ENCODE peak calls at places on chromosomes 6 and 20, in eight cellular contexts. One of them, this sample, is unnamed.

GRCh38 chr6:45626087-45626891 is 248.6 kb upstream of the SUPT3H start:
- DNase-seq in H1: no peak
- DNase-seq in PC-3: peak
- DNase-seq in GM23338: no peak
- DNase-seq in HCT116: no peak
- DNase-seq in DND-41: no peak
- DNase-seq in A673: peak
- DNase-seq in HepG2: no peak
- DNase-seq in this sample: no peak

GRCh38 chr20:34539756-34540155 is 18.8 kb upstream of the MAP1LC3A start:
- DNase-seq in HCT116: no peak
- DNase-seq in A673: no peak
- DNase-seq in PC-3: no peak
- DNase-seq in DND-41: no peak
- DNase-seq in HepG2: no peak
- DNase-seq in GM23338: no peak
- DNase-seq in H1: no peak
- DNase-seq in this sample: no peak

GRCh38 chr6:87944541-87944954 is 103.1 kb upstream of the SPACA1 start:
- DNase-seq in DND-41: no peak
- DNase-seq in A673: no peak
- DNase-seq in H1: no peak
- DNase-seq in HepG2: peak
- DNase-seq in HCT116: no peak
- DNase-seq in PC-3: peak
- DNase-seq in GM23338: peak
- DNase-seq in this sample: no peak

GRCh38 chr20:31859998-31860380 is 10.3 kb downstream of the DUSP15 start:
- DNase-seq in H1: no peak
- DNase-seq in PC-3: no peak
- DNase-seq in GM23338: no peak
- DNase-seq in DND-41: no peak
- DNase-seq in HCT116: no peak
- DNase-seq in A673: no peak
- DNase-seq in HepG2: no peak
- DNase-seq in this sample: no peak

GRCh38 chr20:12358006-12358654 is 440.4 kb downstream of the BTBD3 start:
- DNase-seq in HCT116: no peak
- DNase-seq in HepG2: no peak
- DNase-seq in H1: no peak
- DNase-seq in PC-3: peak
- DNase-seq in A673: peak
- DNase-seq in GM23338: peak
- DNase-seq in DND-41: no peak
- DNase-seq in this sample: peak

GRCh38 chr20:35395728-35396127 is 16.0 kb downstream of the UQCC1 start:
- DNase-seq in PC-3: no peak
- DNase-seq in GM23338: no peak
- DNase-seq in H1: no peak
- DNase-seq in A673: no peak
- DNase-seq in DND-41: no peak
- DNase-seq in HCT116: no peak
- DNase-seq in HepG2: no peak
- DNase-seq in this sample: no peak

GRCh38 chr6:16752206-16752867 is 8.9 kb downstream of the ATXN1 start:
- DNase-seq in HepG2: peak
- DNase-seq in DND-41: no peak
- DNase-seq in A673: peak
- DNase-seq in GM23338: no peak
- DNase-seq in HCT116: no peak
- DNase-seq in H1: no peak
- DNase-seq in PC-3: peak
- DNase-seq in this sample: no peak

GRCh38 chr6:2124260-2124709 is 121.1 kb downstream of the GMDS start:
- DNase-seq in HepG2: no peak
- DNase-seq in DND-41: no peak
- DNase-seq in HCT116: no peak
- DNase-seq in A673: no peak
- DNase-seq in PC-3: no peak
- DNase-seq in H1: no peak
- DNase-seq in GM23338: no peak
- DNase-seq in this sample: no peak

GRCh38 chr6:132511159-132511835 is 1.6 kb downstream of the STX7 start:
- DNase-seq in PC-3: no peak
- DNase-seq in A673: no peak
- DNase-seq in GM23338: no peak
- DNase-seq in DND-41: no peak
- DNase-seq in H1: no peak
- DNase-seq in HepG2: peak
- DNase-seq in HCT116: no peak
- DNase-seq in this sample: no peak

GRCh38 chr6:132505158-132505557 is 7.8 kb downstream of the STX7 start:
- DNase-seq in HCT116: no peak
- DNase-seq in H1: no peak
- DNase-seq in A673: no peak
- DNase-seq in PC-3: no peak
- DNase-seq in GM23338: no peak
- DNase-seq in DND-41: no peak
- DNase-seq in HepG2: no peak
- DNase-seq in this sample: no peak

GRCh38 chr6:132504757-132505156 is 8.2 kb downstream of the STX7 start:
- DNase-seq in PC-3: no peak
- DNase-seq in H1: no peak
- DNase-seq in A673: no peak
- DNase-seq in HCT116: no peak
- DNase-seq in HepG2: no peak
- DNase-seq in DND-41: no peak
- DNase-seq in GM23338: no peak
- DNase-seq in this sample: no peak

GRCh38 chr6:132506461-132506860 is 6.5 kb downstream of the STX7 start:
- DNase-seq in H1: no peak
- DNase-seq in PC-3: no peak
- DNase-seq in GM23338: no peak
- DNase-seq in HCT116: no peak
- DNase-seq in A673: no peak
- DNase-seq in DND-41: no peak
- DNase-seq in HepG2: no peak
- DNase-seq in this sample: no peak

GRCh38 chr6:132506869-132507813 is 5.8 kb downstream of the STX7 start:
- DNase-seq in HepG2: no peak
- DNase-seq in H1: no peak
- DNase-seq in HCT116: no peak
- DNase-seq in A673: no peak
- DNase-seq in DND-41: no peak
- DNase-seq in GM23338: no peak
- DNase-seq in PC-3: no peak
- DNase-seq in this sample: no peak
- H3K27ac ChIP-seq in HepG2: no peak
- H3K27ac ChIP-seq in H1: no peak
- H3K27ac ChIP-seq in HCT116: no peak
- H3K27ac ChIP-seq in A673: no peak
- H3K27ac ChIP-seq in DND-41: no peak
- H3K27ac ChIP-seq in GM23338: no peak
- H3K27ac ChIP-seq in PC-3: no peak
- H3K27ac ChIP-seq in this sample: no peak

GRCh38 chr20:52826321-52826720 is 145.8 kb upstream of the TSHZ2 start:
- DNase-seq in H1: no peak
- DNase-seq in DND-41: no peak
- DNase-seq in HepG2: no peak
- DNase-seq in A673: no peak
- DNase-seq in HCT116: no peak
- DNase-seq in PC-3: no peak
- DNase-seq in GM23338: no peak
- DNase-seq in this sample: no peak

GRCh38 chr20:52826722-52827121 is 145.4 kb upstream of the TSHZ2 start:
- DNase-seq in DND-41: no peak
- DNase-seq in A673: no peak
- DNase-seq in H1: no peak
- DNase-seq in HepG2: no peak
- DNase-seq in HCT116: no peak
- DNase-seq in PC-3: no peak
- DNase-seq in GM23338: no peak
- DNase-seq in this sample: no peak

GRCh38 chr20:52824494-52825216 is 147.5 kb upstream of the TSHZ2 start:
- DNase-seq in HCT116: no peak
- DNase-seq in DND-41: no peak
- DNase-seq in H1: no peak
- DNase-seq in A673: no peak
- DNase-seq in GM23338: no peak
- DNase-seq in PC-3: no peak
- DNase-seq in HepG2: no peak
- DNase-seq in this sample: peak

GRCh38 chr20:52823303-52823702 is 148.9 kb upstream of the TSHZ2 start:
- DNase-seq in DND-41: no peak
- DNase-seq in A673: no peak
- DNase-seq in PC-3: no peak
- DNase-seq in HCT116: no peak
- DNase-seq in H1: no peak
- DNase-seq in GM23338: no peak
- DNase-seq in HepG2: no peak
- DNase-seq in this sample: no peak

GRCh38 chr20:52820641-52821292 is 151.4 kb upstream of the TSHZ2 start:
- DNase-seq in DND-41: no peak
- DNase-seq in H1: no peak
- DNase-seq in HepG2: no peak
- DNase-seq in HCT116: no peak
- DNase-seq in A673: no peak
- DNase-seq in GM23338: no peak
- DNase-seq in PC-3: no peak
- DNase-seq in this sample: no peak
- TF ChIP-seq EZH2 in DND-41: no peak
- TF ChIP-seq EZH2 in H1: no peak
- TF ChIP-seq EZH2 in HepG2: no peak
- TF ChIP-seq EZH2 in HCT116: no peak
- TF ChIP-seq EZH2 in A673: no peak
- TF ChIP-seq EZH2 in GM23338: no peak
- TF ChIP-seq EZH2 in PC-3: no peak
- TF ChIP-seq EZH2 in this sample: no peak

GRCh38 chr6:99821164-99821563 is 172.9 kb downstream of the MCHR2 start:
- DNase-seq in GM23338: no peak
- DNase-seq in A673: no peak
- DNase-seq in HepG2: no peak
- DNase-seq in HCT116: no peak
- DNase-seq in PC-3: peak
- DNase-seq in H1: no peak
- DNase-seq in DND-41: no peak
- DNase-seq in this sample: no peak

GRCh38 chr6:99818161-99818560 is 175.9 kb downstream of the MCHR2 start:
- DNase-seq in H1: no peak
- DNase-seq in GM23338: no peak
- DNase-seq in HepG2: no peak
- DNase-seq in DND-41: no peak
- DNase-seq in A673: no peak
- DNase-seq in HCT116: no peak
- DNase-seq in PC-3: no peak
- DNase-seq in this sample: no peak

GRCh38 chr6:99819853-99820252 is 174.2 kb downstream of the MCHR2 start:
- DNase-seq in DND-41: no peak
- DNase-seq in GM23338: no peak
- DNase-seq in H1: no peak
- DNase-seq in HCT116: no peak
- DNase-seq in A673: no peak
- DNase-seq in PC-3: no peak
- DNase-seq in HepG2: no peak
- DNase-seq in this sample: no peak

DNA sequence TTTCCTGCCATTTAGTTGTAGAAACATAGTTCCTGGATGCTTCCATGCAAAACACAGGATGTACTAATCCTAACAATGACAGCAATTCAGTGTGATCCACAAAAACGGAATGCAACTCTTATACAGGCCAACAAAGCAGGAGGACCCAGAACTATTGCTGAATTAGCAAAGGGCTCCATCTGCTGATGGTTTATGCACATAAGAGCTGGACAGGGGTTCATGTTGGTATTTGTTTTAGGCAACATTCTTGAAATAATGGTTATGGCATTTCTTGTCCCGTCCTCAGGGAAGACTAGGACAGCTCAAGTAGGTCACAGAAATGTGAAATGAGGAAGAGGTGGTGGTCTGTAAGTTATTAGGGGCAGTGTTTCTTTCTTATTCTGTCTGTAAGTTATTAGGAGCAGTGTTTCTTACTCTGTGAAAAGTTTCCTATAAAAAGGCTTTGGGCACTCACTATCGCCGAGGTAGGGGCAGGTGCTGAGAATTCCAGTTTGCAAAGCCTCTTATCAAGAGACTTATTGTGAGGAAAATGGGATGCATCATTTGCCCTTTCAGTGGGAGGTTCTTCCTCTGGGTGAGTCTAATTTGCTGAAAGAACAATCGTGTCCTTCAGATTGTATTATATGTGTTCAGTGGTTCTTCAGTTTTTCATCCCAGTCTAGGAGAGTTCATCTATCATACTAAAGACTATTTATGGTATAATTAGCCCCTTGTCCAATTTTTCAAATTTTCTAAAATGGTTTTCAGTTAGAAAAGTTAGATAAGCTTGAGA is 171.1 kb downstream of the MCHR2 start:
- DNase-seq in H1: no peak
- DNase-seq in HepG2: peak
- DNase-seq in HCT116: peak
- DNase-seq in GM23338: peak
- DNase-seq in DND-41: peak
- DNase-seq in A673: peak
- DNase-seq in PC-3: peak
- DNase-seq in this sample: peak
- H3K4me3 ChIP-seq in H1: peak
- H3K4me3 ChIP-seq in HepG2: no peak
- H3K4me3 ChIP-seq in HCT116: no peak
- H3K4me3 ChIP-seq in GM23338: peak
- H3K4me3 ChIP-seq in DND-41: no peak
- H3K4me3 ChIP-seq in A673: peak
- H3K4me3 ChIP-seq in PC-3: peak
- H3K4me3 ChIP-seq in this sample: peak

GRCh38 chr6:25922301-25922700 is 8.2 kb downstream of the SLC17A2 start:
- DNase-seq in H1: no peak
- DNase-seq in HCT116: no peak
- DNase-seq in A673: no peak
- DNase-seq in GM23338: no peak
- DNase-seq in DND-41: no peak
- DNase-seq in PC-3: peak
- DNase-seq in HepG2: no peak
- DNase-seq in this sample: no peak

GRCh38 chr6:25919657-25920056 is 10.8 kb downstream of the SLC17A2 start:
- DNase-seq in DND-41: no peak
- DNase-seq in PC-3: no peak
- DNase-seq in A673: no peak
- DNase-seq in HCT116: no peak
- DNase-seq in H1: no peak
- DNase-seq in HepG2: no peak
- DNase-seq in GM23338: no peak
- DNase-seq in this sample: no peak

GRCh38 chr6:25918083-25918683 is 12.3 kb downstream of the SLC17A2 start:
- DNase-seq in GM23338: no peak
- DNase-seq in PC-3: no peak
- DNase-seq in A673: peak
- DNase-seq in HCT116: no peak
- DNase-seq in DND-41: no peak
- DNase-seq in HepG2: no peak
- DNase-seq in H1: no peak
- DNase-seq in this sample: no peak

GRCh38 chr6:25925808-25926325 is 4.6 kb downstream of the SLC17A2 start:
- DNase-seq in PC-3: no peak
- DNase-seq in DND-41: no peak
- DNase-seq in HepG2: no peak
- DNase-seq in HCT116: no peak
- DNase-seq in GM23338: no peak
- DNase-seq in H1: no peak
- DNase-seq in A673: peak
- DNase-seq in this sample: no peak

GRCh38 chr6:25921525-25922203 is 8.8 kb downstream of the SLC17A2 start:
- DNase-seq in DND-41: no peak
- DNase-seq in A673: no peak
- DNase-seq in GM23338: no peak
- DNase-seq in HepG2: no peak
- DNase-seq in HCT116: no peak
- DNase-seq in PC-3: no peak
- DNase-seq in H1: no peak
- DNase-seq in this sample: no peak
- H3K27ac ChIP-seq in DND-41: no peak
- H3K27ac ChIP-seq in A673: no peak
- H3K27ac ChIP-seq in GM23338: no peak
- H3K27ac ChIP-seq in HepG2: no peak
- H3K27ac ChIP-seq in HCT116: no peak
- H3K27ac ChIP-seq in PC-3: no peak
- H3K27ac ChIP-seq in H1: no peak
- H3K27ac ChIP-seq in this sample: no peak

This sample was measured in MM.1S.